ENCODE peak calls at places on chromosomes 13 and 19, in five cellular contexts. W is WTC11, Z is fibroblast of lung, C is NCI-H1092 treated with DMSO at 0.1 percent for 48 hours, V is psoas muscle. P is an unnamed sample.

GRCh38 chr19:5186293-5187050 is 154.1 kb downstream of the PTPRS start:
- DNase-seq in W (no peak), Z (peak; percentile 73), C (no peak), V (no peak), P (peak; percentile 27)

GRCh38 chr19:45442927-45443461 is 19.3 kb upstream of the ERCC1 start:
- DNase-seq in W (peak; percentile 38), Z (peak; percentile 36), C (no peak), V (no peak), P (peak; percentile 79)

GRCh38 chr13:32316030-32316344 is 679 bp downstream of the BRCA2 start:
- DNase-seq in W (no peak), Z (no peak), C (peak; percentile 53), V (peak; percentile 49), P (no peak)

GRCh38 chr19:12778020-12778904 is 2.9 kb upstream of the HOOK2 start:
- DNase-seq in W (peak; percentile 53), Z (peak; percentile 83), C (peak; percentile 80), V (peak; percentile 83), P (peak; percentile 84)

GRCh38 chr19:18488838-18489626 is 32.8 kb downstream of the ELL start:
- DNase-seq in W (peak; percentile 73), Z (no peak), C (peak; percentile 45), V (peak; percentile 74), P (peak; percentile 43)

GRCh38 chr19:51651216-51651846 is 4.7 kb upstream of the SIGLEC14 start:
- DNase-seq in W (no peak), Z (no peak), C (no peak), V (no peak), P (no peak)

GRCh38 chr19:56372281-56372680 is 21.1 kb downstream of the ZNF582 start:
- DNase-seq in W (no peak), Z (peak; percentile 20), C (no peak), V (no peak), P (no peak)

GRCh38 chr19:10306327-10306726 is 3.3 kb downstream of the ZGLP1 start:
- DNase-seq in W (no peak), Z (no peak), C (no peak), V (no peak), P (no peak)

GRCh38 chr19:5290336-5291262 is 50.0 kb downstream of the PTPRS start:
- DNase-seq in W (no peak), Z (no peak), C (no peak), V (no peak), P (no peak)

GRCh38 chr13:90968510-90968909 is 379.0 kb upstream of the MIR17HG start:
- DNase-seq in W (peak; percentile 52), Z (peak; percentile 7), C (no peak), V (no peak), P (no peak)

GRCh38 chr13:101384929-101385328 is 31.4 kb downstream of the NALCN start:
- DNase-seq in W (no peak), Z (no peak), C (no peak), V (no peak), P (no peak)

GRCh38 chr19:45154064-45154827 is 6.5 kb downstream of the NKPD1 start:
- DNase-seq in W (no peak), Z (peak; percentile 84), C (no peak), V (no peak), P (peak; percentile 96)

GRCh38 chr13:19763618-19764017 is 19.1 kb downstream of the PSPC1 start:
- DNase-seq in W (no peak), Z (no peak), C (no peak), V (no peak), P (no peak)